ENCODE peak calls at places on chromosome 19, in nine cellular contexts. N, X, H, V, Z, E, I, T and B are unnamed samples.

GRCh38 chr19:52658595-52658994 is 20.4 kb upstream of the ZNF83 start:
- DNase-seq in N (no peak), X (no peak), I (no peak), T (no peak), Z (no peak), V (no peak), H (no peak), E (no peak), B (no peak)

GRCh38 chr19:40807147-40808020 is 8.4 kb downstream of the EGLN2 start:
- DNase-seq in E (peak; percentile 41), V (no peak), H (no peak), X (peak; percentile 49), I (peak; percentile 70), Z (peak; percentile 34), N (no peak), T (no peak), B (no peak)

GRCh38 chr19:31947436-31947835 is 398.0 kb upstream of the ZNF507 start:
- DNase-seq in E (no peak), T (no peak), V (no peak), N (no peak), X (no peak), I (no peak), Z (no peak), H (no peak), B (no peak)

GRCh38 chr19:13781547-13781946 is 7.3 kb downstream of the C19orf53 start:
- DNase-seq in T (peak; percentile 75), Z (peak; percentile 67), N (peak; percentile 55), V (no peak), H (peak; percentile 96), E (peak; percentile 83), I (peak; percentile 76), X (peak; percentile 67), B (no peak)

GRCh38 chr19:14106840-14107239 is 10.7 kb downstream of the PRKACA start:
- DNase-seq in H (no peak), E (no peak), T (no peak), V (no peak), I (no peak), X (no peak), N (peak; percentile 53), Z (no peak), B (no peak)

GRCh38 chr19:1223018-1223855 is 14.6 kb downstream of the CBARP start:
- DNase-seq in T (no peak), H (no peak), V (no peak), E (no peak), I (no peak), Z (no peak), N (no peak), X (peak; percentile 41), B (no peak)

GRCh38 chr19:21256722-21257121 is 72.5 kb downstream of the ZNF708 start:
- DNase-seq in X (no peak), H (no peak), I (no peak), T (no peak), V (no peak), N (no peak), E (no peak), Z (peak; percentile 1), B (no peak)

GRCh38 chr19:33273881-33274662 is 28.3 kb downstream of the CEBPA start:
- DNase-seq in T (peak; percentile 76), H (no peak), E (peak; percentile 84), V (no peak), X (peak; percentile 35), N (no peak), Z (no peak), I (no peak), B (no peak)

GRCh38 chr19:2014731-2015610 is 543 bp downstream of the BTBD2 start:
- DNase-seq in H (no peak), T (no peak), E (no peak), I (no peak), Z (peak; percentile 66), N (peak; percentile 46), V (no peak), X (no peak), B (peak; percentile 26)

GRCh38 chr19:46133777-46134231 is 9.3 kb upstream of the IGFL3 start:
- DNase-seq in V (no peak), I (no peak), E (no peak), X (no peak), Z (no peak), N (no peak), H (no peak), T (no peak), B (no peak)

GRCh38 chr19:5114713-5115112 is 145.8 kb downstream of the KDM4B start:
- DNase-seq in H (no peak), X (no peak), V (no peak), I (no peak), N (no peak), T (no peak), E (no peak), Z (peak; percentile 90), B (no peak)

GRCh38 chr19:41192574-41193419 is at the start of gene CYP2S1:
- DNase-seq in X (peak; percentile 57), H (no peak), I (peak; percentile 79), Z (peak; percentile 51), V (no peak), T (no peak), E (peak; percentile 85), N (no peak), B (no peak)

GRCh38 chr19:46069841-46070341 is 29.1 kb upstream of the IGFL4 start:
- DNase-seq in Z (no peak), V (no peak), H (no peak), E (no peak), I (no peak), T (no peak), X (peak; percentile 67), N (no peak), B (no peak)

GRCh38 chr19:13825489-13826475 is 30.5 kb downstream of the ZSWIM4 start:
- DNase-seq in V (no peak), T (no peak), Z (peak; percentile 48), E (no peak), X (peak; percentile 49), N (no peak), H (peak; percentile 68), I (no peak), B (no peak)

GRCh38 chr19:41703602-41704293 is 4.7 kb upstream of the CEACAM5 start:
- DNase-seq in I (peak; percentile 48), T (no peak), Z (no peak), V (no peak), N (no peak), X (no peak), E (peak; percentile 13), H (peak; percentile 51), B (no peak)

GRCh38 chr19:46761418-46761831 is 15.2 kb upstream of the STRN4 start:
- DNase-seq in X (no peak), H (no peak), Z (no peak), V (no peak), E (no peak), N (no peak), T (no peak), I (no peak), B (no peak)

GRCh38 chr19:38304352-38304865 is 358 bp downstream of the C19orf33 start:
- DNase-seq in I (no peak), E (no peak), H (no peak), N (no peak), V (no peak), X (no peak), Z (no peak), T (no peak), B (no peak)
- H3K27ac ChIP-seq in I (peak overlapping the region; percentile 80), E (peak overlapping the region; percentile 84), H (no peak overlapping the region), N (no peak overlapping the region), V (no peak overlapping the region), X (peak overlapping the region; percentile 90), Z (no peak overlapping the region), T (peak overlapping the region; percentile 85), B (no peak overlapping the region)

DNA sequence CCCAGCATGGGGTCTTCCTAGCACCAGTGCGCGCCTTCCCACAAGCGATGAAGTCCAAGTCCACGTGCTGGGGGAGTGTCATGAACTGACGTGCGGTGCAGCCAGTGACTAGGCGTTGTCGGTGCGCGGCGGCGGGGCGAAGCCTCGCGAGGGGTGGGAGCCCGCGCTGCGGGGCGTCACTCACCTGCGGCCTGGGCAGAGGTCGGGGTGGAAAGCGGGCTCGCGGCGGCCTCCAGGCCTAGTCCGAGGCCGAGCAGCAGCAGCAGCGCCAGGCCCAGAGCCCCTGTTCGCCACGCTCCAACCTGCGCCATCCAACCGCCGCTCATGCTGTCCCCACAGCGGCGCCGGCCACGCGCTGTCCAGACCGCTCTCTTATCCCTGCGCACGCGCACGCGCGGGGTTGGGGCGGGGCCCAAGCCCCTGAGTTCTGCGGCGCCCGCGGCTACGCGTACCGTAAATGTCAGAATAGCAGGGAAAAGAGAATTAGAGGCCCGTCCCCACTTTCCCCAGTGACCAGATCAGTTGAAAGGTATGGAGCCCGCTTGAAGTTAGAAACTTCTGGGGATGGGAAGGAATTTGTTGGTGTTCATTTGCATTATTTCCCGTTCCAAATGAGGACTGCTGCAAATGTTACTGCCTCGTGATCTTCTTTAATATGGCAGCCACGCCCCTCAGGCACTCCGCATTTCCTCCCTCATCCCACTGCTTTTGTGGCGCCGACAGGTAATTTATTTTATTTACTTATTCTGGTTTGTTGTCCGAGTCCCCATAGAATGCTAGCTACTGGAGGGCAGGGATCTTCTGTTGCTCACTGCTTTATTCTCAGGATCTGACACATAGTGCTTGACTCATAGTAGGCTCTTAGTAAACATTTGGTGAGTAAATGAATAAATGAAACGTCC is at the start of gene CD320:
- DNase-seq in H (peak; percentile 94), N (peak; percentile 93), I (peak; percentile 95), X (peak; percentile 96), V (peak; percentile 74), Z (peak; percentile 95), E (peak; percentile 93), T (peak; percentile 87), B (peak; percentile 90)
- H3K4me3 ChIP-seq in H (peak within 1 kb of the TSS; percentile 72), N (peak within 1 kb of the TSS; percentile 50), I (peak within 1 kb of the TSS; percentile 72), X (peak within 1 kb of the TSS; percentile 77), V (peak within 1 kb of the TSS; percentile 69), Z (peak within 1 kb of the TSS; percentile 47), E (peak within 1 kb of the TSS; percentile 58), T (peak within 1 kb of the TSS; percentile 51), B (peak within 1 kb of the TSS; percentile 97)

GRCh38 chr19:10742494-10742893 is 24.6 kb downstream of the DNM2 start:
- DNase-seq in N (no peak), H (no peak), E (peak; percentile 64), X (no peak), V (no peak), Z (no peak), T (no peak), I (no peak), B (no peak)
- H3K27ac ChIP-seq in N (peak overlapping the region; percentile 2), H (no peak overlapping the region), E (peak overlapping the region; percentile 95), X (no peak overlapping the region), V (no peak overlapping the region), Z (no peak overlapping the region), T (peak overlapping the region; percentile 76), I (peak overlapping the region; percentile 42), B (no peak overlapping the region)

GRCh38 chr19:6768236-6768785 is 1.1 kb upstream of the SH2D3A start:
- DNase-seq in V (no peak), I (no peak), X (no peak), Z (no peak), E (no peak), H (no peak), T (no peak), N (no peak), B (no peak)

GRCh38 chr19:6767357-6768235 is at the start of gene SH2D3A:
- DNase-seq in N (peak; percentile 59), X (peak; percentile 99), E (peak; percentile 98), H (peak; percentile 78), Z (peak; percentile 79), V (no peak), I (peak; percentile 96), T (peak; percentile 94), B (peak; percentile 96)

GRCh38 chr19:6767081-6767356 is 216 bp downstream of the SH2D3A start:
- DNase-seq in Z (no peak), I (no peak), E (peak; percentile 73), V (no peak), X (peak; percentile 90), H (no peak), N (no peak), T (no peak), B (no peak)

GRCh38 chr19:6766357-6767080 is 716 bp downstream of the SH2D3A start:
- DNase-seq in T (no peak), N (no peak), E (no peak), Z (no peak), I (no peak), V (no peak), H (no peak), X (no peak), B (no peak)

GRCh38 chr19:6765738-6766356 is 1.4 kb downstream of the SH2D3A start:
- DNase-seq in T (peak; percentile 92), N (no peak), E (peak; percentile 94), V (no peak), H (no peak), Z (no peak), I (peak; percentile 95), X (peak; percentile 99), B (no peak)
- H3K4me3 ChIP-seq in T (no peak overlapping the region), N (no peak overlapping the region), E (peak overlapping the region; percentile 37), V (no peak overlapping the region), H (no peak overlapping the region), Z (no peak overlapping the region), I (peak overlapping the region; percentile 54), X (peak overlapping the region; percentile 73), B (peak overlapping the region; percentile 63)